ENCODE peak calls at places on chromosome 22, in four cellular contexts. A is K562, Z is SK-N-SH, E is HepG2. H is an unnamed sample.

GRCh38 chr22:50729391-50730012 is 8.5 kb upstream of the ACR start:
- DNase-seq in A (no peak), Z (no peak), E (no peak), H (peak; percentile 14)

GRCh38 chr22:39820266-39820665 is 73.3 kb downstream of the ENTHD1 start:
- DNase-seq in A (no peak), Z (no peak), E (no peak), H (no peak)

GRCh38 chr22:36658900-36659299 is 44.7 kb downstream of the CACNG2 start:
- DNase-seq in A (no peak), Z (no peak), E (no peak), H (no peak)

GRCh38 chr22:37397246-37397645 is 30.0 kb downstream of the ELFN2 start:
- DNase-seq in A (no peak), Z (peak; percentile 70), E (no peak), H (no peak)

GRCh38 chr22:43085658-43086606 is 3.3 kb downstream of the TTLL1 start:
- DNase-seq in A (no peak), Z (no peak), E (no peak), H (no peak)

GRCh38 chr22:38023045-38023444 is 34.2 kb upstream of the PICK1 start:
- DNase-seq in A (no peak), Z (no peak), E (no peak), H (no peak)

GRCh38 chr22:35085621-35086020 is 19.7 kb downstream of the ISX start:
- DNase-seq in A (no peak), Z (no peak), E (no peak), H (no peak)

GRCh38 chr22:45212306-45212709 is 28.4 kb downstream of the KIAA0930 start:
- DNase-seq in A (peak; percentile 12), Z (peak; percentile 75), E (no peak), H (no peak)

GRCh38 chr22:31866918-31867317 is 77.4 kb upstream of the YWHAH start:
- DNase-seq in A (peak; percentile 26), Z (no peak), E (no peak), H (no peak)

GRCh38 chr22:36356708-36357694 is 30.8 kb downstream of the MYH9 start:
- DNase-seq in A (no peak), Z (no peak), E (no peak), H (no peak)

GRCh38 chr22:50720861-50721844 is 16.9 kb upstream of the ACR start:
- DNase-seq in A (no peak), Z (peak; percentile 45), E (no peak), H (peak; percentile 48)

GRCh38 chr22:26159886-26160285 is 9.4 kb upstream of the SEZ6L start:
- DNase-seq in A (no peak), Z (no peak), E (no peak), H (no peak)

GRCh38 chr22:42719133-42719532 is 1.5 kb downstream of the A4GALT start:
- DNase-seq in A (no peak), Z (no peak), E (no peak), H (no peak)

GRCh38 chr22:43923631-43924548 is at the start of gene PNPLA3:
- DNase-seq in A (peak; percentile 95), Z (peak; percentile 99), E (peak; percentile 77), H (peak; percentile 98)

GRCh38 chr22:50470491-50470890 is 4.3 kb downstream of the SBF1 start:
- DNase-seq in A (no peak), Z (no peak), E (no peak), H (no peak)

DNA sequence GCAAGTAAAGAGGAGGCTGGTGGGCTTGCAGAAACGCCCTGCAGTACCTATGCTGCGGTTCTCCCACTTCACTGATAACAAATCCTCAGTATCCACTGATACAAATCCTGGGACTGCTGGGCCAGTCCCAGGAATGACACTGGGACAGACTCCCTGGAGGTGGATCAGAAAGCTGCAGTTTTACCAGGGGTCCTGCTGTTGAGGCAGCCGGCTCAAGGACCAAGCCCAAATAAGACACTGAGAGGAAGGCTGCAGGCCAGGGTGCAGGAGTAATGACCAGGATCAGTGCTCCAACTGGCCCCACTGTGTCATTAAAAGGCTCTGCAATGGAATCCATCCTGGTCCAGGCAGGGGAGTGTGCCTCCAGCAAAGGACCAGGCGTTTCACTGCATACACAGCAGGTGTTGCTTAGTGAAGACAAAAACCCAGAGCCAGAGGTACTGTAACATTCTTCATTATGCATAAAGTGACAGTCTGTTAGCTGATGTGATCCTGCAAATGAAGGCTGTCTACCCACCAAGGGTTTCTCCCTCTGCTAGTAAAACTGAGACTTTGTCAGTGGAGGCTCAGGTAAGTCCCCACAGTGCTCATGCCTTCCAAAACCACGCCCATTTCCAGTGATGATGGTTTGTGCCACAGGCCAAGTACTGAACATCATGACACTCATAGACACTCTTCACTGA is 1.4 kb upstream of the C22orf39 start:
- DNase-seq in A (peak; percentile 26), Z (no peak), E (no peak), H (no peak)
- TF ChIP-seq MAX in A (no peak), Z (no peak), E (no peak), H (no peak)

GRCh38 chr22:17612057-17612456 is 16.5 kb downstream of the ATP6V1E1 start:
- DNase-seq in A (no peak), Z (no peak), E (no peak), H (no peak)

GRCh38 chr22:17607891-17608521 is 20.5 kb downstream of the ATP6V1E1 start:
- DNase-seq in A (no peak), Z (no peak), E (no peak), H (no peak)

GRCh38 chr22:17601031-17601430 is 27.5 kb downstream of the ATP6V1E1 start:
- DNase-seq in A (no peak), Z (peak; percentile 18), E (no peak), H (no peak)

DNA sequence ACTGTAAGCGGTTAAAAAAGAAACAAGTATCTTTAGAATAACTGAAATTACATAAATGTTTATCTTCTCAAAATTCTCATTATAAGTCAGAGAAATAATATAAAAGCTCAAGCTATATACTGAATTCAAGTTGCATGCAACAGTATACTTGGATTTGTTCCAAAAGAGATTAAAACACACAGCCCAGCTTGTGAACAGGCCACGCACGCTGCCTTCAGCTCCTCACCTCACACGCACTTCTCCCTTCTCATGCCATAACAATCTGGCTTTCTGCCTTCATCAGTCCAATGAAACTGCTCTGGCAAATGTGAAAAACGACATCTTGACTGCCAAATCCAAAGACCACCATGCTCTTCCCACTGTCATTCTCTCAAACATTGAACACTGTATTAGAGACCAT is 22.1 kb downstream of the ATP6V1E1 start:
- DNase-seq in A (no peak), Z (peak; percentile 42), E (no peak), H (no peak)
- TF ChIP-seq FOXJ3 in A (no peak), Z (no peak), E (no peak), H (no peak)

GRCh38 chr22:28438183-28438778 is 241.4 kb downstream of the TTC28 start:
- DNase-seq in A (no peak), Z (no peak), E (no peak), H (no peak)
- TF ChIP-seq USF2 in A (no peak), Z (no peak), E (no peak), H (no peak)

DNA sequence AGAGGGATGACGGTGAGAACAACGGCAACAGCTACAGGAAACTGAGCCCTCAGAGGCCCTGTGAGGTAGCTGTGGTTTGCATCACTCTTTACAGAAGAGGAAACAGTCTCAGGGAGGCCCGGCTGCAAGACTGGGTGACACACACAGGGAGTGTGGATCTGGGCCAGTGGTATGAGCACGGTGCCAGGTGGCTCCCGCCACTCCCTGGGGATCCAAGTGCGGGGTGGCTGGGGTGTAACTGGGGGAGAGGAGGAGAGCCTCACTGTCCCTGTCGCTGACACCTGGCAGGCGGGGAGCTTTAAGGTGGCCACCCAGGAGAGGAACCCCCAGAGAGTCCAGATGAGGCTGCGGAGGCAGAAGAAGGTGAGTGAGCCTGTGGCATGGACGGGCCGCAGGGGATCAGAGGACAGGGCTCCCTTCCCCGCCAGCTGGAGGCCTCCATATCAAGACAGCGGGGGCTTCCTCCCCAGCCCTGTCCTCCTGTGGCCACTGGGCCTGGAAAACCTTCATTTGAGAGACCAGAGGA is 5.6 kb downstream of the RGL4 start:
- DNase-seq in A (no peak), Z (no peak), E (no peak), H (no peak)
- TF ChIP-seq MAX in A (no peak), Z (no peak), E (no peak), H (no peak)

DNA sequence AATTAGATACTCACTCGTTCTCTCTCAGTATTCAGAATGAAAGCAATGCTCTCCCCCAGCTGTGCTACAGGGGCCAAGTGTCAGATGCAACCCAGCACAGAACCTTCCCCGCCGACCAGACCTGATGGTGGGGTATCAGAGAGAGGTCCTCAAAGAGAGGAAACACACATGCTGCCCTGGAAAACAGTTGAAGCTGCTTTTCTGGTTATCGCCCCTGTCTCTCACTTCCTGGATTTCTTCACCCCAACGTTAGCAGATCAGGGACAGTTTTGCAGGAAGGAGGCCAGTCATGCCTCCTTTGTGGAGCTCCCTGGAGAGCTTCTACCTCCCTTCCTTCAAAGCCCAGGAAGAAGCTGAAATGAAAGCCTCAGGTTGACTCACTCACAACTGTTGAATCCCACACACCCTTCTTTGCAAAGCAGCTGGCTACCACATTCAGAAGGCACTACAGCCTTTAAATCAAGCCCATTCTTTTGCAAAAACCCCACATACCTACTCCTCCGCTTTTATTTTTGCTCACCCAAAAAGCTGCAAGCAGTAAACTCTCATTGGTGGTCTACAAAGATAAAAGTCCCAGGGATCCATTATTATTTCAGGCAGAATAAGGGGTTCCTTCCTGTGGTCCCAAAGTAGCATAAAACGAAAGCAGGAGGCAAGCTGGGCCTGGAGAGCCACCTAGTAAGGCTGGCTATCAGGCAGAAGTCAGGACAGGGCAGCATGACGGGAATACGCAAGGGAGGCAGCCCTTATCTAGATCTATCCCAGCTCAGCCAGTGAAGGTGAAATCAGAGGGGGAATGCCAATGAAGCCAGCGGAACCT is 23.3 kb downstream of the LARGE1 start:
- DNase-seq in A (no peak), Z (peak; percentile 32), E (no peak), H (no peak)
- TF ChIP-seq FOXJ3 in A (no peak), Z (no peak), E (no peak), H (no peak)

GRCh38 chr22:48365386-48365785 is 1462.3 kb downstream of the BRD1 start:
- DNase-seq in A (no peak), Z (no peak), E (no peak), H (no peak)

GRCh38 chr22:48368975-48369525 is 1458.6 kb downstream of the BRD1 start:
- DNase-seq in A (no peak), Z (no peak), E (no peak), H (no peak)

GRCh38 chr22:48366056-48366455 is 1461.6 kb downstream of the BRD1 start:
- DNase-seq in A (no peak), Z (no peak), E (no peak), H (no peak)

GRCh38 chr22:48367731-48368130 is 1459.9 kb downstream of the BRD1 start:
- DNase-seq in A (no peak), Z (peak; percentile 27), E (no peak), H (no peak)

DNA sequence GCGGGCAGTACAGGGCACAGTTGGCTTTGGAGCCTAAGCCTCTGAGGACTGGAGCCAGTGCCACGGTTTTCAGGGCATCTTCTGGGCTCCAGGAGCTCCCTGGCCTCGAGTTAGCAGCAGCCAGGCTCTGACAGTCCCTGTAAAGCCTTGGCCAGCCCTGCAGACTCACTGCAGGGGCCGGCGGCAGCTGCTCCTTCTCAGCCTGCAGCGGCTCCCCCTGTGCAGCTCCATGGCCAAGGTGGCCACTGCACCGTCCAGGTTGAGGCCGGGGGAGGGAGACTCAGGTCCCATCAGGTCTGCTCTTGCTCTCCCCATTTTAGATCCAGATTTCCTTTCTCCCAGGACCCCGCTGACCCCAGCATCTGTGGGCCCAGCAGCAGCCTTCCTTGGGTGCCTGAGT is 1461.1 kb downstream of the BRD1 start:
- DNase-seq in A (no peak), Z (no peak), E (no peak), H (no peak)
- TF ChIP-seq USF2 in A (no peak), Z (no peak), E (no peak), H (no peak)

DNA sequence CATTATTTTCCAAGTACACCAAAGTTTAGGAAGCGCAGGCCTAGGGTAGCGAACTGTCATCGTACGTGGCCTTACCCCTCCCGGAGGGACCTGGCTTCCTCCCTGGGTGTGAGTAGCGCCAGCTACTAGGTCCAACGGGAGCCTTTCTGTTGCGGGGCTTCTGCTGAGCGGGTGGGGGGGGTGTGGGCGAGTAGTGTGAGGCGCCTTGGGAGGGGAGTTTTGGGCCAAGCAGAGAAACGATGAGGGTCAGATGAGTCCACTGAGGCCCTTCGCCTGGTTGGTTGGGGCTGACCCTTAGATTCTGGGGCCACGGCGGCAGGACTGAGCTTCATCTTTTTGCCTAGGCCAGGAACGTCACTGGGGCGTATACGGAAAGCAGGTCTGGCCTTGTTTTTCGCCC is 868 bp downstream of the TEF start:
- DNase-seq in A (peak; percentile 20), Z (no peak), E (no peak), H (no peak)
- TF ChIP-seq MAX in A (no peak), Z (no peak), E (no peak), H (no peak)